ENCODE peak calls at places on chromosomes 11 and 22, in nine cellular contexts. P is nephron progenitor cell; W is naive B cell; C is NCI-H1105 treated with DMSO at 0.1 percent for 48 hours; Z is left cardiac atrium; O is esophagus squamous epithelium; K is progenitor cell of endocrine pancreas; Y is SJCRH30; U is stimulated activated CD4-positive, alpha-beta T cell treated with anti-CD3 and anti-CD28 coated beads, Interleukin-4, amount 100 ng/mL, for 24 hours. M is an unnamed sample.

GRCh38 chr11:18245396-18245795 is 3.1 kb downstream of the SAA2 start:
- DNase-seq in Y (no peak), O (no peak), U (no peak), K (no peak), Z (no peak), P (no peak), W (no peak), C (no peak), M (no peak)

GRCh38 chr22:46864314-46865051 is 102.0 kb downstream of the TBC1D22A start:
- DNase-seq in W (no peak), U (no peak), Y (no peak), C (no peak), K (no peak), P (no peak), O (no peak), Z (no peak), M (no peak)

GRCh38 chr11:87463486-87464102 is 425.9 kb downstream of the TMEM135 start:
- DNase-seq in Y (peak; percentile 42), C (peak; percentile 72), Z (no peak), W (no peak), P (no peak), K (no peak), O (no peak), U (no peak), M (peak; percentile 69)

GRCh38 chr11:7513210-7514098 is at the start of gene PPFIBP2:
- DNase-seq in O (no peak), C (peak; percentile 72), W (peak; percentile 88), U (peak; percentile 79), Z (peak; percentile 84), K (peak; percentile 74), P (peak; percentile 87), Y (no peak), M (peak; percentile 98)

GRCh38 chr11:104663190-104664140 is 234.8 kb downstream of the CASP12 start:
- DNase-seq in W (no peak), Y (no peak), P (no peak), U (no peak), O (no peak), C (no peak), Z (no peak), K (no peak), M (no peak)

GRCh38 chr22:20396639-20397038 is 2.7 kb downstream of the ZNF74 start:
- DNase-seq in Z (no peak), Y (peak; percentile 42), P (no peak), O (no peak), K (no peak), W (no peak), C (no peak), U (no peak), M (no peak)

GRCh38 chr22:29209624-29209929 is 3.9 kb downstream of the EMID1 start:
- DNase-seq in C (no peak), W (no peak), P (no peak), Y (no peak), K (no peak), O (no peak), Z (no peak), U (no peak), M (peak; percentile 49)

GRCh38 chr11:130891326-130891725 is 25.0 kb downstream of the SNX19 start:
- DNase-seq in O (no peak), Z (no peak), W (no peak), U (no peak), K (no peak), P (no peak), C (no peak), Y (no peak), M (no peak)

GRCh38 chr11:47523491-47524199 is 29.3 kb downstream of the CELF1 start:
- DNase-seq in P (no peak), U (peak; percentile 50), K (no peak), O (no peak), Z (no peak), Y (peak; percentile 40), C (no peak), W (no peak), M (peak; percentile 26)

M was measured in iPS-NIHi11.